ENCODE peak calls at places on chromosomes 4 and X, in four cellular contexts. P is GM12878, K is SK-N-SH, S is HepG2. V is an unnamed sample. For H4K20me1, the result is how much of the 10 kb centered on the place peaks cover.

GRCh38 chrX:118965395-118965794 is 9.0 kb upstream of the LONRF3 start:
- DNase-seq in P (no peak), K (no peak), S (no peak), V (no peak)

GRCh38 chr4:124322234-124322831 is 390.2 kb downstream of the ANKRD50 start:
- DNase-seq in P (no peak), K (peak), S (peak), V (no peak)

GRCh38 chrX:136708348-136708747 is 60.4 kb downstream of the CD40LG start:
- DNase-seq in P (no peak), K (peak), S (no peak), V (no peak)

GRCh38 chr4:74904509-74904908 is 28.4 kb upstream of the PARM1 start:
- DNase-seq in P (no peak), K (no peak), S (no peak), V (no peak)

GRCh38 chr4:38706301-38706700 is 42.3 kb downstream of the KLF3 start:
- DNase-seq in P (no peak), K (no peak), S (no peak), V (no peak)

GRCh38 chr4:173307778-173308177 is 26.4 kb downstream of the HMGB2 start:
- DNase-seq in P (no peak), K (no peak), S (no peak), V (no peak)

GRCh38 chr4:130288576-130288975 is 1192.6 kb downstream of the C4orf33 start:
- DNase-seq in P (no peak), K (no peak), S (no peak), V (no peak)

GRCh38 chrX:12919620-12920019 is 13.2 kb downstream of the TLR8 start:
- DNase-seq in P (no peak), K (no peak), S (no peak), V (no peak)

GRCh38 chr4:74534936-74535335 is 90.0 kb downstream of the AREG start:
- DNase-seq in P (no peak), K (no peak), S (no peak), V (no peak)

DNA sequence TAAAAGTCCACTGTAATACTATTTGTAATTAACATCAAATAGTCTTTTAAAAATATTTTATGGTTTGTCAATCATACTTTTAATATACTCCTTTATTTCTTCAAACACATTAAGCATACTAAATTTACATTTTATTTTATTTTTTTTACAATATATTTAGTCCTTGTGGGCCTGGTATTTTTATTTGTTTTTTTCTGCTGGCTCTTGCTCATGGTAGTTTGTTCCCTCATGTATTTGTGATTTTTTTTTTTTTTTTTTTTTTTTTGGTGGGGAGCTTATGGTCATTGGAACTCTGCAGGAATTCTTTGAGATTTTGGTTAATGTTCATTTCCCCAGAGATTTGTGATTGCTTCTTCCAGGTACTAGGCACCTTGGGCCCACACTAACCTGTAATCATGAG is 185.5 kb downstream of the PDGFRA start:
- DNase-seq in P (no peak), K (no peak), S (no peak), V (no peak)
- TF ChIP-seq YY1 in P (no peak), K (no peak), S (no peak), V (no peak)

DNA sequence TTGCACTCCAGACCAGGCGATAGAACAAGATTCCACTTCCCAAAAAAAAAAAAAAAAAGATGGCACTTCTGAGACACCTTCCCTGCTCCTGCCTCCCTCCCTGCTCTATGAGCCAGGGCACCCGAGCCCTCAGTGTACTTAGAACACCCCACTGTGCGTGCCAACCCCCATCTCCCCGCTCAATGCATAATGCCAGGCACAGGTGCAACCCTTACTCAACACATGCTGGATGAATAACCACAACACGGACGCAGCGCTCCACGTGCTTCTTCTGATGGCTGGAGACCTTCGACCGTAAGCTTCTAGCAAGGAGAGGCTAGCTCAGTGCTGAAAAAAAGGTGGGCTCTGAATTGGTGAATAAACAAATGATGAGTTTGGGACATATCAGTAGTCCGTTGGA is 19.9 kb upstream of the IRAK1 start:
- DNase-seq in P (no peak), K (no peak), S (no peak), V (no peak)
- H4K20me1 ChIP-seq in P (under half), K (under half), S (under half), V (under half)

GRCh38 chrX:147877726-147878125 is 34.0 kb upstream of the FMR1 start:
- DNase-seq in P (no peak), K (no peak), S (no peak), V (no peak)

GRCh38 chrX:147876849-147877646 is 34.7 kb upstream of the FMR1 start:
- DNase-seq in P (no peak), K (no peak), S (no peak), V (no peak)

GRCh38 chrX:147875866-147876596 is 35.7 kb upstream of the FMR1 start:
- DNase-seq in P (peak), K (no peak), S (peak), V (no peak)
- TF ChIP-seq GABPA in P (no peak), K (no peak), S (peak), V (no peak)

GRCh38 chrX:8254386-8254785 is 83.3 kb upstream of the VCX2 start:
- DNase-seq in P (no peak), K (no peak), S (no peak), V (no peak)
- TF ChIP-seq YY1 in P (no peak), K (no peak), S (no peak), V (no peak)

GRCh38 chr4:764405-765169 is 59.0 kb downstream of the PCGF3 start:
- DNase-seq in P (no peak), K (no peak), S (no peak), V (no peak)
- H4K20me1 ChIP-seq in P (under half), K (half or more), S (under half), V (under half)

GRCh38 chr4:14446904-14447303 is 555.4 kb upstream of the CPEB2 start:
- DNase-seq in P (no peak), K (no peak), S (no peak), V (no peak)

GRCh38 chr4:14441550-14441949 is 560.7 kb upstream of the CPEB2 start:
- DNase-seq in P (no peak), K (no peak), S (no peak), V (no peak)

GRCh38 chr4:14445882-14446281 is 556.4 kb upstream of the CPEB2 start:
- DNase-seq in P (no peak), K (no peak), S (no peak), V (no peak)

GRCh38 chr4:14449308-14449707 is 553.0 kb upstream of the CPEB2 start:
- DNase-seq in P (no peak), K (no peak), S (no peak), V (no peak)

GRCh38 chr4:14446311-14446710 is 556.0 kb upstream of the CPEB2 start:
- DNase-seq in P (no peak), K (no peak), S (no peak), V (no peak)
- TF ChIP-seq GABPA in P (no peak), K (no peak), S (no peak), V (no peak)

DNA sequence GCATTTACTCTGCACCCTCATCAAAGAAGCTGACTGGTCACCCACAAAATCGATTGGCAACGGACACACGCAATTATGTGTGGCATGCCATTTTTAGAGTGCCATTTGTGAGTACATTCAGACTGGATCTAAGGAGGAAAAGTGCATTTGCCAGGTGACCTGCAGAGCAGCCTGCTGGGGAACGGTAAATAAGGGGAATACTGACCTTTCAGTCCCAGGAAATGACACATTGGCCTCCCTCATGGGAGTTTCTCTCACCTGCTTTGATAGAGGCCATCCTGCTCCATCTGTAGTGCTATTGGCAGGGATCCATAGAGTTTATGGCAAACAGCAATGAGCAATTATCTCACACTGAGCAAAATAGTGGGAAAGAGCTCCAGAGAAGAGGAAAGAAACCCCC is 127.8 kb downstream of the DDX53 start:
- DNase-seq in P (no peak), K (no peak), S (no peak), V (no peak)
- TF ChIP-seq YY1 in P (no peak), K (no peak), S (no peak), V (no peak)

V was measured in H1.